ENCODE peak calls at places on chromosome 12, in five cellular contexts. X is RWPE2; S is activated CD8-positive, alpha-beta T cell treated with anti-CD3 and anti-CD28 coated beads, Interleukin-2, amount 10 ng/mL, durations not matched to agents 7 days and 5 days; L is T-cell; N is memory B cell. W is an unnamed sample.

GRCh38 chr12:93230311-93230689 is 147.4 kb upstream of the NUDT4 start:
- ATAC-seq in X (no peak), N (no peak), L (no peak), S (no peak), W (peak; percentile 18)

GRCh38 chr12:10873374-10873773 is 10.7 kb downstream of the PRH1 start:
- ATAC-seq in L (no peak), S (no peak), N (no peak), X (no peak), W (no peak)

GRCh38 chr12:130978785-130979184 is 25.1 kb downstream of the ADGRD1 start:
- ATAC-seq in L (no peak), X (no peak), S (no peak), N (no peak), W (no peak)

GRCh38 chr12:52837781-52838736 is 3.9 kb upstream of the KRT79 start:
- ATAC-seq in N (no peak), L (no peak), X (no peak), S (no peak), W (no peak)

GRCh38 chr12:51589557-51590176 is 1.4 kb upstream of the SCN8A start:
- ATAC-seq in S (no peak), X (no peak), N (no peak), L (no peak), W (no peak)

GRCh38 chr12:79763748-79764452 is 73.1 kb upstream of the PAWR start:
- ATAC-seq in L (no peak), N (no peak), X (no peak), S (no peak), W (no peak)

GRCh38 chr12:95995238-95996031 is 709 bp downstream of the HAL start:
- ATAC-seq in X (no peak), N (no peak), S (no peak), L (no peak), W (no peak)

GRCh38 chr12:4780624-4781023 is 60.4 kb downstream of the GALNT8 start:
- ATAC-seq in S (no peak), N (no peak), L (no peak), X (no peak), W (no peak)

GRCh38 chr12:122371475-122372045 is 50.9 kb downstream of the CLIP1 start:
- ATAC-seq in S (no peak), X (no peak), L (no peak), N (no peak), W (no peak)

W was measured in SK-N-SH treated with all-trans-retinoic acid at 6 μM for 48 hours.